ENCODE peak calls at places on chromosomes 6 and 20, in nine cellular contexts. L is Peyer's patch, R is upper lobe of right lung, Q is mesenchymal stem cell, K is endothelial cell of umbilical vein, H is K562, B is RWPE2, X is BE2C, I is colonic mucosa. S is an unnamed sample. For H3K4me1, the result is how much of the 10 kb centered on the place peaks cover.

GRCh38 chr6:38110407-38111025 is 291.0 kb downstream of the ZFAND3 start:
- DNase-seq in L (no peak), R (no peak), Q (no peak), K (no peak), H (no peak), B (no peak), X (peak), I (no peak), S (peak)

GRCh38 chr20:50144362-50144761 is 9.2 kb downstream of the PEDS1 start:
- DNase-seq in L (no peak), R (no peak), Q (peak), K (peak), H (no peak), B (peak), X (no peak), I (no peak), S (peak)

GRCh38 chr20:32626859-32627636 is 41.9 kb upstream of the NOL4L start:
- DNase-seq in L (no peak), R (no peak), Q (no peak), K (no peak), H (no peak), B (peak), X (peak), I (no peak), S (no peak)

GRCh38 chr6:148235446-148235845 is 107.2 kb upstream of the SASH1 start:
- DNase-seq in L (no peak), R (no peak), Q (no peak), K (no peak), H (no peak), B (no peak), X (no peak), I (no peak), S (no peak)

GRCh38 chr20:63625771-63626423 is 1.0 kb downstream of the GMEB2 start:
- DNase-seq in L (no peak), R (peak), Q (peak), K (no peak), H (peak), B (peak), X (peak), I (no peak), S (peak)

GRCh38 chr6:96542702-96543101 is 20.2 kb upstream of the FHL5 start:
- DNase-seq in L (no peak), R (no peak), Q (peak), K (no peak), H (peak), B (no peak), X (peak), I (no peak), S (peak)

GRCh38 chr20:52972190-52972937 is at the start of gene TSHZ2:
- DNase-seq in L (peak), R (no peak), Q (peak), K (no peak), H (no peak), B (no peak), X (peak), I (peak), S (peak)

GRCh38 chr6:43090557-43090952 is 14.4 kb downstream of the PTK7 start:
- DNase-seq in L (no peak), R (no peak), Q (peak), K (no peak), H (no peak), B (no peak), X (no peak), I (no peak), S (peak)

GRCh38 chr6:4940416-4940815 is 63.4 kb downstream of the RPP40 start:
- DNase-seq in L (no peak), R (no peak), Q (no peak), K (no peak), H (no peak), B (no peak), X (no peak), I (no peak), S (no peak)

GRCh38 chr6:140182819-140183218 is 808.4 kb upstream of the CITED2 start:
- DNase-seq in L (no peak), R (no peak), Q (no peak), K (no peak), H (no peak), B (no peak), X (no peak), I (no peak), S (no peak)

GRCh38 chr6:28281288-28282064 is at the start of gene PGBD1:
- DNase-seq in L (peak), R (peak), Q (peak), K (peak), H (peak), B (peak), X (peak), I (peak), S (peak)

GRCh38 chr20:20371133-20371532 is 3.2 kb downstream of the INSM1 start:
- DNase-seq in L (no peak), R (no peak), Q (no peak), K (no peak), H (no peak), B (no peak), X (no peak), I (no peak), S (no peak)

GRCh38 chr6:15308445-15309213 is 62.8 kb downstream of the JARID2 start:
- DNase-seq in L (no peak), R (no peak), Q (peak), K (peak), H (no peak), B (no peak), X (peak), I (no peak), S (no peak)

GRCh38 chr6:89311853-89312531 is 3.1 kb downstream of the GABRR2 start:
- DNase-seq in L (no peak), R (no peak), Q (peak), K (peak), H (peak), B (no peak), X (peak), I (peak), S (peak)

GRCh38 chr6:100261486-100261885 is 203.2 kb downstream of the SIM1 start:
- DNase-seq in L (no peak), R (no peak), Q (no peak), K (no peak), H (no peak), B (no peak), X (no peak), I (no peak), S (no peak)

GRCh38 chr6:45514454-45514853 is 136.7 kb upstream of the SUPT3H start:
- DNase-seq in L (no peak), R (no peak), Q (peak), K (no peak), H (peak), B (no peak), X (no peak), I (no peak), S (peak)

GRCh38 chr6:42453027-42453648 is 1.4 kb upstream of the TRERF1 start:
- DNase-seq in L (peak), R (peak), Q (peak), K (peak), H (peak), B (peak), X (peak), I (peak), S (peak)

GRCh38 chr6:56329296-56330050 is 82.1 kb upstream of the COL21A1 start:
- DNase-seq in L (no peak), R (no peak), Q (peak), K (peak), H (no peak), B (no peak), X (no peak), I (no peak), S (peak)

GRCh38 chr6:156934054-156934424 is 156.9 kb downstream of the ARID1B start:
- DNase-seq in L (no peak), R (no peak), Q (no peak), K (no peak), H (no peak), B (no peak), X (no peak), I (no peak), S (no peak)

GRCh38 chr6:156933201-156934053 is 156.2 kb downstream of the ARID1B start:
- DNase-seq in L (peak), R (peak), Q (no peak), K (no peak), H (no peak), B (no peak), X (peak), I (peak), S (no peak)

GRCh38 chr6:156942266-156942665 is 165.1 kb downstream of the ARID1B start:
- DNase-seq in L (no peak), R (no peak), Q (no peak), K (no peak), H (peak), B (no peak), X (no peak), I (no peak), S (no peak)

GRCh38 chr6:156935000-156935399 is 157.8 kb downstream of the ARID1B start:
- DNase-seq in L (no peak), R (no peak), Q (no peak), K (no peak), H (no peak), B (no peak), X (no peak), I (no peak), S (no peak)

GRCh38 chr6:156938143-156938542 is 161.0 kb downstream of the ARID1B start:
- DNase-seq in L (no peak), R (no peak), Q (no peak), K (no peak), H (no peak), B (no peak), X (no peak), I (no peak), S (no peak)
- H3K4me1 ChIP-seq in L (under half), R (under half), Q (under half), K (under half), H (under half), B (under half), X (under half), I (under half), S (under half)

GRCh38 chr6:24607310-24607709 is 38.7 kb downstream of the KIAA0319 start:
- DNase-seq in L (no peak), R (no peak), Q (no peak), K (no peak), H (no peak), B (no peak), X (no peak), I (no peak), S (no peak)
- H3K4me1 ChIP-seq in L (under half), R (under half), Q (under half), K (under half), H (under half), B (under half), X (under half), I (under half), S (under half)

GRCh38 chr20:61804896-61805295 is 260.8 kb downstream of the TAF4 start:
- DNase-seq in L (peak), R (peak), Q (peak), K (no peak), H (no peak), B (peak), X (no peak), I (no peak), S (peak)

GRCh38 chr20:61805365-61805764 is 260.3 kb downstream of the TAF4 start:
- DNase-seq in L (peak), R (peak), Q (no peak), K (no peak), H (no peak), B (peak), X (no peak), I (no peak), S (no peak)

GRCh38 chr20:61802721-61803311 is 262.9 kb downstream of the TAF4 start:
- DNase-seq in L (peak), R (peak), Q (no peak), K (no peak), H (no peak), B (peak), X (no peak), I (no peak), S (no peak)

GRCh38 chr20:61803416-61803902 is 262.2 kb downstream of the TAF4 start:
- DNase-seq in L (no peak), R (peak), Q (peak), K (no peak), H (no peak), B (peak), X (no peak), I (no peak), S (no peak)

GRCh38 chr20:61803903-61804804 is 261.5 kb downstream of the TAF4 start:
- DNase-seq in L (peak), R (peak), Q (no peak), K (no peak), H (no peak), B (peak), X (no peak), I (no peak), S (peak)
- H3K4me1 ChIP-seq in L (under half), R (under half), Q (under half), K (under half), H (under half), B (under half), X (under half), I (under half), S (under half)

DNA sequence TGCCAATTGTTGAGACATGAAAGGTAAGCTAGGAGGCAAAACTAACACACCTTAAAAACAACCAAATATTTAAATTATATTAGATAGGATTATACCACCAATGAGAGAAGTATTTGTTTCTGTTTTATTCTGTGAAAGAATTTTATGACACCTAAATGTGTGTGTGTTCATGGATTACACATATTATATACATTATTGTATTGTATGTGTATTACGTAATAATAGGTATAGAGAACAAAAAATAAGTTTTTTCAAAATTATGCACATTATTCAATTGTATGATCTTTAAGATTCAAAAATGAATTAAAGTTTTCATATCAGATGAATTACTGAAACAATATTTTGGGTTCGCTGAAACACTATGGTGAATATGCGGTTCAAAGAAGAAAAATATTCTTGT is 84.3 kb upstream of the FABP7 start:
- DNase-seq in L (no peak), R (no peak), Q (no peak), K (no peak), H (no peak), B (no peak), X (no peak), I (no peak), S (no peak)
- H3K4me1 ChIP-seq in L (under half), R (under half), Q (under half), K (under half), H (under half), B (under half), X (under half), I (under half), S (under half)

S was measured in fibroblast of lung.